ENCODE peak calls at places on chromosome 17, in seven cellular contexts. T is tibial nerve, C is endodermal cell, H is OCI-LY7, K is fibroblast of lung, Y is tibial artery, Z is kidney. B is an unnamed sample.

GRCh38 chr17:21214777-21215541 is 998 bp upstream of the TMEM11 start:
- DNase-seq in Y (peak), T (no peak), K (peak), Z (no peak), H (peak), C (peak), B (no peak)

GRCh38 chr17:67105213-67105612 is 60.9 kb downstream of the CACNG1 start:
- DNase-seq in C (no peak), Z (no peak), H (no peak), T (no peak), K (peak), Y (no peak), B (no peak)

GRCh38 chr17:6474906-6475305 is 30.7 kb downstream of the PIMREG start:
- DNase-seq in Y (no peak), C (no peak), K (no peak), Z (no peak), T (no peak), H (no peak), B (no peak)

GRCh38 chr17:14374268-14374667 is 73.4 kb downstream of the HS3ST3B1 start:
- DNase-seq in C (no peak), T (no peak), Y (no peak), H (no peak), K (no peak), Z (no peak), B (no peak)

GRCh38 chr17:57874434-57875108 is 24.7 kb upstream of the MRPS23 start:
- DNase-seq in T (peak), K (peak), H (no peak), Y (peak), C (peak), Z (peak), B (peak)

GRCh38 chr17:67245694-67246397 is 850 bp upstream of the HELZ start:
- DNase-seq in H (peak), Z (peak), T (no peak), Y (no peak), K (no peak), C (peak), B (no peak)

GRCh38 chr17:82003411-82004381 is 19.0 kb downstream of the CENPX start:
- DNase-seq in Y (peak), C (peak), K (peak), T (peak), Z (peak), H (no peak), B (peak)

GRCh38 chr17:67412057-67412456 is 35.0 kb downstream of the PITPNC1 start:
- DNase-seq in C (no peak), H (no peak), K (no peak), T (no peak), Z (no peak), Y (no peak), B (no peak)

GRCh38 chr17:72343911-72344310 is 223.1 kb downstream of the SOX9 start:
- DNase-seq in C (no peak), K (peak), T (no peak), Y (no peak), H (no peak), Z (no peak), B (no peak)

DNA sequence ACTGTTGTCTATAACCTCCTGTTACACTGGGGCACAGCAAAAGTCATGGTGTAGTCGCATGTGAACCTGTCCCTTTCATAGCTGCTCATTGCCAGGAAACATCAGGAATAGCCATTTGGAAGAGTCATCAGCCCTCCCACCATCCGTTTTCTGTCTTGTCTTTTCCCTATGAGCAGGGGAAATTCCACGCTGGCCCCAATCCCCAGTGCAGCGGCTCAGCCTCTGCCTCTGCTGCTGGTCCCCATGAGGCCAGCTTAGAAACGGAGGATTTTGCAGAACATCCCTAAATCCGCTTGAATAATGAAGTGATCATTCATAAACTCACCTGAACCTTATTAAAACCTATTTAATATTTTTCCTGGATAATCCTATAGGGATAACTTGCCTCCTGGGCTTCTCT is 10.5 kb downstream of the MAPT start:
- DNase-seq in T (no peak), C (no peak), Y (no peak), K (no peak), Z (no peak), H (no peak), B (no peak)
- H3K27ac ChIP-seq in T (no peak), C (no peak), Y (no peak), K (no peak), Z (no peak), H (no peak), B (no peak)

GRCh38 chr17:60323754-60324153 is 68.2 kb downstream of the USP32 start:
- DNase-seq in K (no peak), H (no peak), Y (no peak), Z (no peak), T (no peak), C (no peak), B (no peak)
- H3K4me3 ChIP-seq in K (no peak), H (no peak), Y (no peak), Z (no peak), T (no peak), C (no peak), B (no peak)

GRCh38 chr17:50141750-50142119 is 8.7 kb downstream of the PPP1R9B start:
- DNase-seq in C (no peak), T (no peak), Z (peak), Y (no peak), K (no peak), H (no peak), B (no peak)

GRCh38 chr17:50141026-50141749 is 9.3 kb downstream of the PPP1R9B start:
- DNase-seq in Z (peak), H (no peak), C (no peak), Y (no peak), T (no peak), K (no peak), B (no peak)

GRCh38 chr17:50139185-50139783 is 9.3 kb upstream of the SAMD14 start:
- DNase-seq in Z (peak), C (no peak), T (no peak), H (no peak), Y (peak), K (no peak), B (no peak)

GRCh38 chr17:50137050-50137449 is 7.1 kb upstream of the SAMD14 start:
- DNase-seq in H (no peak), K (no peak), T (no peak), Y (no peak), C (no peak), Z (no peak), B (no peak)

GRCh38 chr17:50139950-50140885 is 10.3 kb upstream of the SAMD14 start:
- DNase-seq in Y (peak), C (peak), K (peak), H (peak), T (no peak), Z (peak), B (no peak)
- TF ChIP-seq CTCF in Y (peak), C (peak), K (peak), H (peak), T (peak), Z (peak), B (peak)

GRCh38 chr17:63382826-63383225 is 63.3 kb downstream of the CYB561 start:
- DNase-seq in K (peak), T (no peak), Z (no peak), H (no peak), C (no peak), Y (no peak), B (no peak)
- H3K27ac ChIP-seq in K (no peak), T (no peak), Z (no peak), H (no peak), C (no peak), Y (no peak), B (no peak)

DNA sequence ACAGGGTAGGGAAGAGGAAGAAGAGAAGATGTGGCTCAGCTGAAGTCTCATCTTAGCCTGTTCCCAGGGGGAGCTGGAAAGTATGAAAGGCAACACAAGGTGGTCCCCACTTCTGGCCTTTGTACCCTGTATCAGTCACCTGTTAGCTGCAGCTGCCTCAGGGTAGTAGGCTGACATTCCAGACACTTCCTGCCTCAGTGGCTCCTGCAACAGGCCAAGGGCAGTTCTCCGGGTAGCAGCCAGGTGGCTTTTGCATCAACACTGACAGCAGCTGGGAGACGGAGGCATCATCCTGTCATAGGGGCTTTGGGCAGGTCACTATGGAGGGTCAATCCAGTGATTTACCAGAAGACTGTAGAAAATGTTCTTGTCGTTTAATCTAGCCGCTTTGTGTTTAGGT is 124.0 kb downstream of the RGS9 start:
- DNase-seq in H (no peak), Z (no peak), Y (no peak), T (no peak), K (no peak), C (peak), B (no peak)
- H3K4me3 ChIP-seq in H (no peak), Z (no peak), Y (no peak), T (no peak), K (no peak), C (no peak), B (no peak)

DNA sequence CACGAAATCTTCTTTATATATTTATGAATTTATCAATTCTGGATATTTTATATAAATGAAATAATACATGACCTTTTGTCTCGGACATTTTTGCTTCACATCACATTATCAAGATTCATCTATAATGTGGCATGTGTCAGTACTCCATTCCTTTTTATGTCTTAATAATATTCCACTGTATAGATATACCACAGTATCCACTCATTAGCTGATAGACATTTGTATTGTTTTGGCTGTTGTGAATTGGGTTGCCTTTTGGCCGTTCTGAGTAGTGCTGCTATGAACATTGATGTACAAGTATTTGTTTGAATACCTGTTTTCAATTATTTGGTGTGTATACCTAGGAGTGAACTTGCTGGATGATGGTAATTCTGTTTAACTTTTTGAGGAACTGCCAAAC is 323.8 kb upstream of the CA10 start:
- DNase-seq in Z (no peak), C (no peak), T (no peak), H (no peak), K (no peak), Y (no peak), B (no peak)
- TF ChIP-seq CTCF in Z (no peak), C (no peak), T (no peak), H (no peak), K (no peak), Y (no peak), B (no peak)

GRCh38 chr17:59671386-59671785 is 35.8 kb downstream of the PTRH2 start:
- DNase-seq in Y (no peak), T (no peak), K (no peak), Z (no peak), C (no peak), H (no peak), B (no peak)
- H3K27ac ChIP-seq in Y (no peak), T (no peak), K (peak), Z (peak), C (no peak), H (no peak), B (no peak)

B was measured in AG04450.